ENCODE peak calls at places on chromosomes 2 and 18, in seven cellular contexts. S, E, T, I, G, P and Y are unnamed samples.

GRCh38 chr2:20573611-20574422 is 77.1 kb downstream of the HS1BP3 start:
- DNase-seq in S (peak), E (no peak), T (no peak), I (no peak), G (no peak), P (no peak), Y (peak)

GRCh38 chr18:78666666-78667335 is 312.8 kb upstream of the SALL3 start:
- DNase-seq in S (no peak), E (no peak), T (no peak), I (no peak), G (no peak), P (no peak), Y (no peak)

GRCh38 chr18:26322892-26323653 is 96.8 kb downstream of the TAF4B start:
- DNase-seq in S (no peak), E (no peak), T (no peak), I (no peak), G (no peak), P (no peak), Y (no peak)

GRCh38 chr2:68853035-68853434 is 18.2 kb downstream of the BMP10 start:
- DNase-seq in S (peak), E (no peak), T (no peak), I (no peak), G (no peak), P (no peak), Y (no peak)

GRCh38 chr2:238865015-238865719 is 17.3 kb downstream of the TWIST2 start:
- DNase-seq in S (no peak), E (no peak), T (no peak), I (no peak), G (no peak), P (no peak), Y (no peak)

GRCh38 chr2:54597153-54597827 is 126.2 kb upstream of the EML6 start:
- DNase-seq in S (no peak), E (peak), T (no peak), I (peak), G (no peak), P (no peak), Y (no peak)

GRCh38 chr2:205696541-205697441 is 14.5 kb downstream of the NRP2 start:
- DNase-seq in S (no peak), E (no peak), T (no peak), I (no peak), G (no peak), P (peak), Y (no peak)

GRCh38 chr2:200380139-200380561 is 73.7 kb downstream of the SPATS2L start:
- DNase-seq in S (no peak), E (no peak), T (no peak), I (no peak), G (no peak), P (no peak), Y (peak)

GRCh38 chr2:191206613-191207471 is 38.4 kb upstream of the MYO1B start:
- DNase-seq in S (no peak), E (no peak), T (no peak), I (peak), G (no peak), P (no peak), Y (no peak)

GRCh38 chr18:49778826-49779465 is 34.4 kb downstream of the ACAA2 start:
- DNase-seq in S (no peak), E (no peak), T (no peak), I (no peak), G (no peak), P (no peak), Y (no peak)

GRCh38 chr2:157722580-157723234 is 94.0 kb upstream of the ACVR1C start:
- DNase-seq in S (no peak), E (no peak), T (no peak), I (no peak), G (no peak), P (no peak), Y (no peak)

GRCh38 chr18:12257996-12258718 is 4.0 kb downstream of the CIDEA start:
- DNase-seq in S (no peak), E (no peak), T (no peak), I (no peak), G (no peak), P (no peak), Y (no peak)

GRCh38 chr2:68458962-68459361 is 8.1 kb downstream of the FBXO48 start:
- DNase-seq in S (peak), E (no peak), T (no peak), I (no peak), G (no peak), P (peak), Y (no peak)

GRCh38 chr18:1573732-1574131 is 669.1 kb downstream of the ADCYAP1 start:
- DNase-seq in S (no peak), E (no peak), T (no peak), I (no peak), G (no peak), P (no peak), Y (no peak)

GRCh38 chr2:76281176-76281841 is 570.6 kb upstream of the GCFC2 start:
- DNase-seq in S (no peak), E (no peak), T (no peak), I (no peak), G (no peak), P (no peak), Y (no peak)

GRCh38 chr2:152098033-152098797 is 629 bp downstream of the CACNB4 start:
- DNase-seq in S (no peak), E (peak), T (no peak), I (peak), G (peak), P (peak), Y (no peak)

GRCh38 chr2:111903516-111903915 is 5.1 kb downstream of the MERTK start:
- DNase-seq in S (no peak), E (no peak), T (no peak), I (no peak), G (no peak), P (no peak), Y (no peak)

GRCh38 chr2:63614983-63615945 is 26.5 kb downstream of the MDH1 start:
- DNase-seq in S (no peak), E (no peak), T (no peak), I (no peak), G (no peak), P (peak), Y (no peak)

GRCh38 chr18:34993289-34993688 is 47.9 kb upstream of the MAPRE2 start:
- DNase-seq in S (no peak), E (no peak), T (no peak), I (no peak), G (no peak), P (no peak), Y (no peak)

GRCh38 chr2:120661551-120661950 is 74.1 kb upstream of the GLI2 start:
- DNase-seq in S (no peak), E (no peak), T (no peak), I (peak), G (no peak), P (peak), Y (peak)

GRCh38 chr2:99471635-99472326 is 18.0 kb downstream of the REV1 start:
- DNase-seq in S (no peak), E (no peak), T (no peak), I (no peak), G (no peak), P (no peak), Y (no peak)

GRCh38 chr2:150141241-150142001 is 346.0 kb downstream of the RND3 start:
- DNase-seq in S (no peak), E (no peak), T (no peak), I (no peak), G (no peak), P (no peak), Y (no peak)

GRCh38 chr2:27270680-27271079 is 4.6 kb upstream of the DNAJC5G start:
- DNase-seq in S (no peak), E (no peak), T (no peak), I (no peak), G (no peak), P (no peak), Y (no peak)

GRCh38 chr2:101983486-101983885 is 8.3 kb upstream of the IL1R2 start:
- DNase-seq in S (no peak), E (no peak), T (no peak), I (no peak), G (no peak), P (no peak), Y (no peak)

GRCh38 chr18:48840491-48840877 is 110.3 kb downstream of the SMAD7 start:
- DNase-seq in S (no peak), E (no peak), T (no peak), I (peak), G (peak), P (no peak), Y (no peak)

GRCh38 chr2:25077792-25078170 is 35.9 kb downstream of the EFR3B start:
- DNase-seq in S (no peak), E (no peak), T (no peak), I (no peak), G (no peak), P (no peak), Y (no peak)

GRCh38 chr2:25076749-25077148 is 34.9 kb downstream of the EFR3B start:
- DNase-seq in S (no peak), E (no peak), T (no peak), I (no peak), G (no peak), P (no peak), Y (no peak)

GRCh38 chr2:25078171-25079049 is 36.5 kb downstream of the EFR3B start:
- DNase-seq in S (peak), E (no peak), T (no peak), I (peak), G (no peak), P (peak), Y (no peak)

GRCh38 chr2:25082002-25082622 is 40.2 kb downstream of the EFR3B start:
- DNase-seq in S (no peak), E (no peak), T (no peak), I (peak), G (no peak), P (no peak), Y (no peak)

GRCh38 chr2:25079050-25079635 is 37.3 kb downstream of the EFR3B start:
- DNase-seq in S (no peak), E (no peak), T (no peak), I (no peak), G (no peak), P (no peak), Y (no peak)
- H3K27ac ChIP-seq in S (no peak), E (no peak), T (no peak), I (peak), G (no peak), P (no peak), Y (peak)

GRCh38 chr2:38315707-38316333 is 61.3 kb downstream of the ATL2 start:
- DNase-seq in S (no peak), E (no peak), T (no peak), I (no peak), G (no peak), P (peak), Y (no peak)
- H3K27ac ChIP-seq in S (no peak), E (no peak), T (no peak), I (no peak), G (no peak), P (no peak), Y (no peak)

GRCh38 chr2:10084956-10085851 is 5.0 kb upstream of the CYS1 start:
- DNase-seq in S (no peak), E (no peak), T (no peak), I (no peak), G (peak), P (peak), Y (no peak)

GRCh38 chr2:10086950-10087349 is 6.7 kb upstream of the CYS1 start:
- DNase-seq in S (no peak), E (no peak), T (no peak), I (no peak), G (no peak), P (no peak), Y (no peak)

GRCh38 chr2:10087360-10087759 is 7.1 kb upstream of the CYS1 start:
- DNase-seq in S (no peak), E (no peak), T (no peak), I (no peak), G (no peak), P (peak), Y (no peak)

GRCh38 chr2:10084567-10084910 is 4.3 kb upstream of the CYS1 start:
- DNase-seq in S (no peak), E (no peak), T (no peak), I (no peak), G (no peak), P (no peak), Y (no peak)

GRCh38 chr2:10085852-10086148 is 5.6 kb upstream of the CYS1 start:
- DNase-seq in S (no peak), E (no peak), T (no peak), I (no peak), G (peak), P (no peak), Y (no peak)
- H3K27ac ChIP-seq in S (no peak), E (no peak), T (no peak), I (no peak), G (no peak), P (no peak), Y (no peak)

DNA sequence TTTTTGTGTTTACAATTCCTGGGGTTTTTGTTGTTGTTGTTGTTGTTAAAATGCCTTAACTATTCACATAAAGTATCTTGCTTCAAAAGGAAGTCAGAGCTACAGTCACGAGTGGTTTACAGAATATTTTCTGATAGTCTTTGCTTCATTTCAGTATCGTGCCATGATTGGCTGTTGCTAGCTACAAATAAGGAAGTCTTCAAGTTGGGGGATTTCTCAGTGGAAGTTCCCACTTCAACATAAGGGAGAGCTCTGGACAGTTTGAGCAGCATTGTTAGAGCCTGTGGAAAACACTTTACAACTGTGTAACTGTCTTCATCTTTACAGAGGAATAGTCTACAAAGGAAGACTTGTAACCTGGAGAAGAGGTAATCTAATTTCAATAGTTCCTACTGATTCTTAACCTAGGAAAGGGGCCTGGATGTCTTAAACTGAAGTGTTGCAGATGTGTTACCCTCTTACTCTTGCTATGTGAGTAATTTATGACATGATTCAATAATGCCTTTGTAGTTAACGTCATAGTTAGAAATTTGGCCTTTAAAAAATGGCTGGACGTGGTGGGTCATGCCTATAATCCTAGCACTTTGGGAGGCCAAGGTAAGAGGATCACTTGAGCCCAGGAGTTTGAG is 23.4 kb upstream of the TANK start:
- DNase-seq in S (peak), E (no peak), T (no peak), I (no peak), G (no peak), P (no peak), Y (no peak)
- H3K27ac ChIP-seq in S (no peak), E (peak), T (no peak), I (no peak), G (no peak), P (peak), Y (no peak)

DNA sequence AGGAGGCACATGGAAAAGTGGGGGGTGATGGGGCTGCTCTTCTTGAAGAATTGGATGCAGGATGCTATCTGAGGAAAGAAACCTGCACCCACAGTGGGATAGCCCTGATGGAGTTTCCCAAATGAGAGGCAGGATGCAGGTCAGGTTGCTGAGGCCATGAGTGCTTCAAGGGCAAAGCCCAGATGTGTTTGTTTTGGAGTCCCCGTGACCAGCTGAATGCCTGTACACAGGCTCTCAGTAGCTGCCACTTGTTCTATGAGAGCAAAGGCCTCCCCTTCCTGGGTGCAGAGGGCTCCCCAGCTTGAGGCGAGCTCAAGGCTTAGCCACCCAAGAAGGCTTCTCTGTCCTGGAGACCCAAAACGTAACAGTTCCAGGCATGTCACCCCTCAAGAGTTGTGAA is 192.7 kb downstream of the SEPTIN10 start:
- DNase-seq in S (no peak), E (no peak), T (no peak), I (peak), G (peak), P (no peak), Y (no peak)
- H3K27ac ChIP-seq in S (peak), E (no peak), T (no peak), I (no peak), G (no peak), P (no peak), Y (no peak)

GRCh38 chr18:58389745-58390144 is 239.1 kb downstream of the ALPK2 start:
- DNase-seq in S (no peak), E (no peak), T (no peak), I (no peak), G (no peak), P (no peak), Y (no peak)

GRCh38 chr18:58392336-58393000 is 236.4 kb downstream of the ALPK2 start:
- DNase-seq in S (no peak), E (no peak), T (no peak), I (no peak), G (no peak), P (peak), Y (no peak)

GRCh38 chr18:58391932-58392331 is 237.0 kb downstream of the ALPK2 start:
- DNase-seq in S (no peak), E (no peak), T (no peak), I (no peak), G (no peak), P (no peak), Y (no peak)

GRCh38 chr18:58390399-58390798 is 238.5 kb downstream of the ALPK2 start:
- DNase-seq in S (no peak), E (no peak), T (no peak), I (no peak), G (no peak), P (no peak), Y (no peak)

GRCh38 chr18:58391113-58391892 is 237.6 kb downstream of the ALPK2 start:
- DNase-seq in S (no peak), E (no peak), T (no peak), I (no peak), G (no peak), P (no peak), Y (no peak)
- H3K27ac ChIP-seq in S (no peak), E (no peak), T (no peak), I (no peak), G (no peak), P (peak), Y (no peak)

DNA sequence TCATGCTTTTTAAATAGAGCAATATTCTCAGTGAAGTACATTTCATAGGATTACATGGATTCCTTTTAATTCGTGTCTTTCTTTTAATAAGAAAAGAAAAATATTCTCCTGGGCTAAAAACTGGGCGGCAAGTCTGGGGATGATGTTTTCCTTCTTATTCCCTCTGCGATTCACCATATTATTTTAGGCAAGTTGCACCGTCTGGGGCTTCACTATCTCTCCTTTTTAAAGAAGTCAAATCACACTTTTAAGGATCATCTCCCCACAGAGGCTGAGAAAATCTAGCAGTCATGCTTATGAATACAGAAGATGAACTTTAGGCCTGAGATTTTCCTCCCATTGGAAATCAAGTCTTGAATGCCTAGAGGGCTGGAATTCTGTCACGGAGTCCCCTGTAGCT is 104.1 kb downstream of the COPS8 start:
- DNase-seq in S (no peak), E (no peak), T (no peak), I (no peak), G (no peak), P (no peak), Y (no peak)
- H3K27ac ChIP-seq in S (no peak), E (no peak), T (no peak), I (no peak), G (no peak), P (no peak), Y (no peak)

GRCh38 chr18:58792086-58792485 is 72.6 kb upstream of the ZNF532 start:
- DNase-seq in S (no peak), E (no peak), T (no peak), I (no peak), G (no peak), P (no peak), Y (no peak)
- H3K27ac ChIP-seq in S (no peak), E (no peak), T (no peak), I (no peak), G (no peak), P (no peak), Y (no peak)